ENCODE peak calls at places on chromosomes 1 and 21, in seven cellular contexts. U is IMR-90, Y is coronary artery, I is suprapubic skin, D is H9, R is kidney, J is A549. L is an unnamed sample.

GRCh38 chr1:227314014-227314848 is 4.1 kb downstream of the CDC42BPA start:
- DNase-seq in U (no peak), Y (no peak), I (no peak), D (no peak), R (no peak), J (no peak), L (no peak)

GRCh38 chr1:53888716-53889115 is 881 bp downstream of the YIPF1 start:
- DNase-seq in U (no peak), Y (no peak), I (no peak), D (no peak), R (no peak), J (no peak), L (no peak)

GRCh38 chr21:44947111-44947929 is 7.5 kb downstream of the SLX9 start:
- DNase-seq in U (no peak), Y (no peak), I (no peak), D (no peak), R (peak), J (no peak), L (no peak)

GRCh38 chr1:20430355-20431290 is 55.4 kb downstream of the CAMK2N1 start:
- DNase-seq in U (peak), Y (no peak), I (peak), D (peak), R (no peak), J (peak), L (peak)

GRCh38 chr1:30334767-30335166 is 388.6 kb downstream of the MATN1 start:
- DNase-seq in U (no peak), Y (no peak), I (peak), D (no peak), R (no peak), J (no peak), L (no peak)

GRCh38 chr1:219412772-219413171 is 200.1 kb downstream of the ZC3H11B start:
- DNase-seq in U (peak), Y (no peak), I (no peak), D (no peak), R (no peak), J (no peak), L (no peak)

GRCh38 chr1:107976431-107977215 is 11.6 kb upstream of the VAV3 start:
- DNase-seq in U (no peak), Y (no peak), I (no peak), D (no peak), R (no peak), J (no peak), L (no peak)

GRCh38 chr1:30395631-30396030 is 327.8 kb downstream of the MATN1 start:
- DNase-seq in U (no peak), Y (no peak), I (no peak), D (no peak), R (no peak), J (no peak), L (no peak)

GRCh38 chr1:50783286-50783685 is 176.8 kb downstream of the FAF1 start:
- DNase-seq in U (no peak), Y (no peak), I (no peak), D (no peak), R (no peak), J (no peak), L (no peak)

GRCh38 chr1:226441629-226442028 is 33.7 kb upstream of the PARP1 start:
- DNase-seq in U (no peak), Y (no peak), I (no peak), D (peak), R (no peak), J (no peak), L (no peak)

GRCh38 chr1:201594575-201595245 is 55.8 kb downstream of the NAV1 start:
- DNase-seq in U (peak), Y (no peak), I (no peak), D (peak), R (no peak), J (no peak), L (no peak)

GRCh38 chr1:12454406-12455391 is 163.3 kb downstream of the DHRS3 start:
- DNase-seq in U (peak), Y (peak), I (no peak), D (no peak), R (peak), J (no peak), L (no peak)

GRCh38 chr1:76237201-76237600 is 162.7 kb downstream of the ST6GALNAC3 start:
- DNase-seq in U (no peak), Y (no peak), I (no peak), D (no peak), R (no peak), J (no peak), L (no peak)

DNA sequence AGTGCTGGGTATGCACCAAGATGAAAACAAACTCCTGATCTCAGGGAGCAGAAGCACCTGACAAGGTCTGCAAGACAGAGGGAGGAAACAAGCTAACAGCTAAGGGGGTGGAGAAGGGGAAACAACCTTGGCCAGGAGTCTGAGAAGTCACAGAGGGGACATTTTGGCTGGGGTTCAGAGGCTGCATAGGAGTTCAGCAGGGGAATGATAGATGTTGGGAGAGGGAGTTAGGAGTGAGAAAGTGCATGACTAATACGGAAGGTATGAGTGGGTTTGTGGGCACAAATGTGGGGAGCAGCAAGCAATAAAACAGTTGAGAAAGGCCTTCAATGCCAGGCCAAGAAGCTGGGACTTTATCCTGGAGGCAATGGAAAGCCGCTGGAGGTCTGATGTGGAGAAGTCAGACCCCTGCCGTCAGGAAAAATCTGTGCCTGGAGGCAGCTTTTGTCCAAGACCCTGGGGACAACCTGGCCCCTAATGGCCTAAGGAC is 16.4 kb downstream of the EPHA2 start:
- DNase-seq in U (peak), Y (no peak), I (no peak), D (no peak), R (no peak), J (no peak), L (no peak)
- H3K27ac ChIP-seq in U (peak), Y (peak), I (peak), D (no peak), R (peak), J (peak), L (no peak)

GRCh38 chr1:8261398-8261762 is 56.5 kb upstream of the SLC45A1 start:
- DNase-seq in U (no peak), Y (no peak), I (no peak), D (no peak), R (no peak), J (no peak), L (no peak)

GRCh38 chr1:8263806-8264205 is 54.1 kb upstream of the SLC45A1 start:
- DNase-seq in U (no peak), Y (no peak), I (no peak), D (no peak), R (no peak), J (no peak), L (no peak)

GRCh38 chr1:8267307-8267706 is 50.6 kb upstream of the SLC45A1 start:
- DNase-seq in U (no peak), Y (no peak), I (no peak), D (peak), R (no peak), J (no peak), L (no peak)

DNA sequence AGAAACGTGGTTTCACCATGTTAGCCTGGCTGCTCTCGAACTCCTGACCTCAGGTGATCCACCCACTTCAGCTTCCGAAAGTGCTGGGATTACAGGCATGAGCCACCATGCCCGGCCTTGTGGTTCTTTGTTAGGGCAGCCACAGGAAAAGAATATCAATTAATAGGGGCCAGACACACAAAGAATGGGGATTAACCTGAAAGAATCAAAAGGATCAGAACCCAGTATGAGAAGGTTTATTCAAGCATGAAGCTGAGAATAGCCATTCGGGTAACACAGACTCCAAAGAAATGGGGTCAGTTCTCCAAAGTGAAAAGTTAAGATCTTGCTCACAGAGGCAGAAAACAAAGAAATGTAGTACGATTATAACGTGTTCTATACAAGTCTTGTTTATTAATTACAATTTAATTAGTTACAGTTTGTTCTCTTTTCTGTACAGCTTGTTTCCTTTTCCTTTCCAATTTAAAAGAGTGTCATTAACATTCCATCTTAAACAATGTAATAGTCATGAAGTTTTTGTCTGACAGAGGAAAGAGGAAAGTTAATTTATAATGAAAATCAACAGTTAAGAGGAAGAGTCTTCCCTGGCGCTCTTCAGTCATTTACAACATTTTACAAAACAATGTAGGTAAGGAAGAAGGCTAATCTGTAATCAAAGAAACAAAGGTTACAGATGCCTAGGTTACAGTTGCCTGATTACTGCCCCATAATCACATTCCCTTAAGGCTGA is 51.3 kb upstream of the SLC45A1 start:
- DNase-seq in U (no peak), Y (no peak), I (no peak), D (peak), R (no peak), J (no peak), L (no peak)
- H3K27ac ChIP-seq in U (no peak), Y (no peak), I (peak), D (peak), R (peak), J (no peak), L (peak)

GRCh38 chr1:160099716-160100375 is 1.4 kb upstream of the IGSF8 start:
- DNase-seq in U (no peak), Y (no peak), I (no peak), D (no peak), R (no peak), J (no peak), L (no peak)
- H3K27ac ChIP-seq in U (no peak), Y (peak), I (peak), D (no peak), R (peak), J (peak), L (no peak)

GRCh38 chr1:2990376-2991115 is 30.7 kb upstream of the ACTRT2 start:
- DNase-seq in U (no peak), Y (no peak), I (peak), D (no peak), R (no peak), J (no peak), L (no peak)
- H3K27ac ChIP-seq in U (no peak), Y (no peak), I (no peak), D (no peak), R (no peak), J (no peak), L (no peak)

DNA sequence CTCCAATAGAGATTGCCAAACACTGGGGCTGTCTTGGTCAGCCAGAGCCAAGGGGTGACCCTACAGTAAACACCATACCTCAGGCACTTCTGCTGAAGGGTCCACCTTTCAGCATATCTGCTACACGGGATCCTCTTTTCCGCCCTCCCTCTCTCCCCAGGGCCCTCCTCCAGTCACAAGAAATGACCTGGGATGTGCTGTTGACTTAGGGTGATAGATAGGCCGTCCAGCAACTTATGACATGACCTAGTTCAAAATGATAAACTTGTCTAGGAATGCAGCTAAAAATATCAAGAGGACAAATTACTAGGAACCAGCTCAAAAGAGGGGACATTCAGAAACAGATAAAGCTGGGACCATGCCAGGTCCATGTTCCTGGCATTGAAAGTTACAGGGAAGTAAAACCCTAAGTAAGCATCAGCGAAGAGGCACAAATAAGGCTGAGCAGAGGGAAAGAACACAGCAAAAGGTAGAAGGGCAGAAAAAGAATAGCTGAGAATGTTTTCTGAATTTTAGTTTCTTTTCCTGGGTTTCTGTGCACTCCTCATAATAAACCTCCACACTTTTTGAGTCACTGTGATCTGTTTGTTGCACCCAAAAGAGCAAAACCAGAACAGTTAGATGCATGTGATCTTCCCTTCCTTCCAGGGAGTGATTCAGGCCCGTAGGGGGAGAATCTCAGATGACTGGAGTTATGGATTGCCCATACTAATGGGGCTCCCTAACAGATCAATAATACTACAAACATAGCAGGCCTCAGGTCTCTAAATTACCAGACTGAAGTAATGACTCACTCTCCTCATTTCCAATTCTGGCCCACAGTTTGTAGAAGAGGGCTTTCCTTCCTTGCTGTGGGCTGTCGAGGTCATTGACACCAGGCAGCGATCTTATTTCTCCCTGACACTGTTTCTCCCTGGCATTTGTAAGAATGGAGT is 48.9 kb upstream of the F3 start:
- DNase-seq in U (peak), Y (no peak), I (no peak), D (no peak), R (no peak), J (no peak), L (no peak)
- H3K27ac ChIP-seq in U (no peak), Y (peak), I (peak), D (no peak), R (peak), J (no peak), L (no peak)

GRCh38 chr1:205793959-205794730 is 18.9 kb downstream of the SLC41A1 start:
- DNase-seq in U (no peak), Y (no peak), I (no peak), D (no peak), R (no peak), J (no peak), L (no peak)

GRCh38 chr1:205792946-205793673 is 17.8 kb upstream of the RAB29 start:
- DNase-seq in U (no peak), Y (no peak), I (no peak), D (no peak), R (no peak), J (no peak), L (no peak)

GRCh38 chr1:205792481-205792881 is 17.2 kb upstream of the RAB29 start:
- DNase-seq in U (no peak), Y (no peak), I (no peak), D (no peak), R (no peak), J (no peak), L (no peak)

GRCh38 chr1:205787287-205787916 is 12.1 kb upstream of the RAB29 start:
- DNase-seq in U (no peak), Y (no peak), I (no peak), D (no peak), R (no peak), J (no peak), L (no peak)

GRCh38 chr1:205791568-205792180 is 16.4 kb upstream of the RAB29 start:
- DNase-seq in U (peak), Y (no peak), I (no peak), D (peak), R (no peak), J (peak), L (no peak)
- H3K27ac ChIP-seq in U (no peak), Y (no peak), I (no peak), D (no peak), R (no peak), J (no peak), L (no peak)

GRCh38 chr1:116449578-116449977 is 76.5 kb downstream of the ATP1A1 start:
- DNase-seq in U (no peak), Y (no peak), I (no peak), D (no peak), R (no peak), J (no peak), L (no peak)

GRCh38 chr1:116454940-116455339 is 81.9 kb downstream of the ATP1A1 start:
- DNase-seq in U (no peak), Y (no peak), I (no peak), D (no peak), R (no peak), J (no peak), L (no peak)

GRCh38 chr1:116455509-116455908 is 82.5 kb downstream of the ATP1A1 start:
- DNase-seq in U (no peak), Y (no peak), I (no peak), D (no peak), R (no peak), J (no peak), L (no peak)

GRCh38 chr1:116453906-116454305 is 80.9 kb downstream of the ATP1A1 start:
- DNase-seq in U (no peak), Y (no peak), I (no peak), D (no peak), R (no peak), J (no peak), L (no peak)

DNA sequence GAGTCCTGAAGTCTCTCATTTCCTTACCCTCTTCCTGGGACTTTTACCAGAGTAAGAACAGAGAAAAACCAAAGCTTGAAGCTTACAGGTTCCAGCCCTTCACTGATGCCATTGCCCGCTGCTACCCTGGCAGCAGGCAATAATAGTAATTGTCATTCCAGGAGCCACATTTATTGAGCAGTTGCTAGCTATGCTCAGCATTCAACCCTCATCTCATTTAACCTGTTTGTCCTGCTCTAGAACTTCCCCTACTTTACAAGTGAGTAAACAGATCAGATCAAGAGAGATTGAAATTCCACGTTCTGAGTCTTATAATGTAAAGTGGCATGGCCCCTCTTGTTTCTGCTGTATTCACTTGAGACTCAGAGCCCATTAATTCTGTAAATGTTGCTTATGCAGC is 80.4 kb downstream of the ATP1A1 start:
- DNase-seq in U (no peak), Y (no peak), I (no peak), D (no peak), R (no peak), J (no peak), L (no peak)
- H3K27ac ChIP-seq in U (no peak), Y (no peak), I (no peak), D (no peak), R (no peak), J (no peak), L (no peak)